ENCODE peak calls at places on chromosomes 13 and 19, in nine cellular contexts. C, V, F, X, R, U, W, E and J are unnamed samples.

GRCh38 chr13:110419946-110420345 is 112.9 kb downstream of the COL4A2 start:
- DNase-seq in R (no peak), C (no peak), W (no peak), V (no peak), X (peak), F (no peak), E (no peak), U (no peak), J (no peak)

GRCh38 chr19:2343289-2343982 is 15.0 kb downstream of the SPPL2B start:
- DNase-seq in W (no peak), X (no peak), U (no peak), R (no peak), C (no peak), E (no peak), F (no peak), V (no peak), J (no peak)

GRCh38 chr13:76231522-76232167 is 595.5 kb downstream of the LMO7 start:
- DNase-seq in V (no peak), U (no peak), E (no peak), W (no peak), R (no peak), C (no peak), X (no peak), F (no peak), J (no peak)

GRCh38 chr19:19274146-19274545 is 1.0 kb upstream of the TM6SF2 start:
- DNase-seq in W (no peak), V (no peak), C (no peak), E (no peak), R (no peak), U (no peak), X (no peak), F (no peak), J (peak)

GRCh38 chr19:18401580-18402112 is 4.2 kb upstream of the LRRC25 start:
- DNase-seq in U (no peak), W (no peak), F (no peak), E (peak), C (no peak), R (no peak), V (no peak), X (peak), J (no peak)

GRCh38 chr13:28707629-28708427 is 10.9 kb downstream of the SLC46A3 start:
- DNase-seq in X (no peak), R (no peak), V (no peak), C (no peak), W (no peak), U (no peak), F (no peak), E (no peak), J (no peak)

GRCh38 chr13:113837554-113838355 is 26.1 kb downstream of the GAS6 start:
- DNase-seq in W (peak), E (peak), U (peak), F (no peak), V (no peak), C (peak), R (peak), X (peak), J (no peak)

GRCh38 chr19:48624791-48625723 is 5.8 kb downstream of the SPHK2 start:
- DNase-seq in X (no peak), R (no peak), W (no peak), F (no peak), E (no peak), V (no peak), C (no peak), U (no peak), J (no peak)

GRCh38 chr13:30394798-30395191 is 27.5 kb upstream of the UBE2L5 start:
- DNase-seq in V (no peak), C (no peak), F (no peak), R (no peak), X (no peak), E (no peak), W (no peak), U (no peak), J (no peak)

GRCh38 chr19:15812059-15812722 is 3.3 kb downstream of the OR10H1 start:
- DNase-seq in U (no peak), X (no peak), E (no peak), C (no peak), R (no peak), V (peak), W (no peak), F (peak), J (peak)

GRCh38 chr13:24684600-24684998 is 4.4 kb downstream of the ATP12A start:
- DNase-seq in R (no peak), U (no peak), C (no peak), V (no peak), W (no peak), E (no peak), F (no peak), X (no peak), J (no peak)

GRCh38 chr19:38164526-38164925 is 59.5 kb downstream of the DPF1 start:
- DNase-seq in R (no peak), C (no peak), W (no peak), U (no peak), V (no peak), F (no peak), E (no peak), X (no peak), J (no peak)

GRCh38 chr19:6421075-6422014 is 3.3 kb downstream of the KHSRP start:
- DNase-seq in C (no peak), E (no peak), U (no peak), X (no peak), F (no peak), V (no peak), R (no peak), W (no peak), J (no peak)

GRCh38 chr13:38419312-38419873 is 69.7 kb downstream of the UFM1 start:
- DNase-seq in V (no peak), F (no peak), U (no peak), X (no peak), R (no peak), W (no peak), E (no peak), C (no peak), J (no peak)

GRCh38 chr19:31166206-31166605 is 183.0 kb downstream of the TSHZ3 start:
- DNase-seq in F (no peak), U (no peak), V (no peak), C (no peak), X (no peak), W (no peak), E (no peak), R (no peak), J (no peak)

GRCh38 chr19:42143341-42144234 is 11.3 kb upstream of the POU2F2 start:
- DNase-seq in W (no peak), F (no peak), E (no peak), U (no peak), V (no peak), R (peak), C (no peak), X (no peak), J (peak)

GRCh38 chr13:26050568-26051230 is 1.1 kb downstream of the SHISA2 start:
- DNase-seq in C (no peak), F (no peak), X (no peak), R (peak), W (no peak), V (no peak), U (peak), E (no peak), J (no peak)

GRCh38 chr19:10230155-10230903 is 802 bp downstream of the S1PR2 start:
- DNase-seq in C (peak), V (peak), E (peak), F (peak), U (peak), W (peak), R (peak), X (peak), J (peak)

GRCh38 chr13:41411536-41411935 is 45.8 kb upstream of the RGCC start:
- DNase-seq in W (no peak), C (no peak), E (no peak), V (no peak), X (peak), R (no peak), U (no peak), F (no peak), J (peak)

GRCh38 chr13:39023316-39023715 is 14.6 kb downstream of the PROSER1 start:
- DNase-seq in V (no peak), R (no peak), U (no peak), W (no peak), C (no peak), X (no peak), F (no peak), E (no peak), J (no peak)

GRCh38 chr19:54873990-54874389 is at the start of gene FCAR:
- DNase-seq in E (no peak), C (no peak), X (no peak), U (no peak), R (no peak), F (no peak), V (no peak), W (no peak), J (no peak)

GRCh38 chr13:113972451-113973217 is 1.2 kb downstream of the C13orf46 start:
- DNase-seq in R (no peak), C (no peak), F (no peak), X (no peak), V (no peak), W (peak), E (peak), U (no peak), J (no peak)

GRCh38 chr19:13825489-13826475 is 30.5 kb downstream of the ZSWIM4 start:
- DNase-seq in C (no peak), F (no peak), V (no peak), R (no peak), X (no peak), W (no peak), U (no peak), E (no peak), J (no peak)